ENCODE peak calls at places on chromosomes 11 and 22, in eight cellular contexts. K is B cell; A is EL; O is heart right ventricle; L is NCI-H226; D is activated effector memory CD4-positive, alpha-beta T cell treated with anti-CD3 and anti-CD28 coated beads, Interleukin-2, amount 50 U/mL, for 16 hours; B is T follicular helper cell; U is AG04450. N is an unnamed sample.
A peak's percentile ranks its signal among the peaks of the same experiment; 100 is the strongest.

GRCh38 chr22:25853078-25853477 is 111.1 kb downstream of the MYO18B start:
- DNase-seq in K (no peak), A (no peak), O (no peak), L (no peak), D (no peak), B (no peak), U (no peak), N (no peak)

GRCh38 chr22:26439559-26439958 is 10.5 kb downstream of the ASPHD2 start:
- DNase-seq in K (no peak), A (no peak), O (no peak), L (no peak), D (no peak), B (no peak), U (no peak), N (no peak)

GRCh38 chr22:48760481-48761238 is 1067.0 kb downstream of the BRD1 start:
- DNase-seq in K (no peak), A (no peak), O (no peak), L (no peak), D (peak; percentile 24), B (no peak), U (no peak), N (no peak)

GRCh38 chr22:29907753-29908515 is 25.0 kb downstream of the MTMR3 start:
- DNase-seq in K (no peak), A (peak; percentile 97), O (peak; percentile 76), L (peak; percentile 88), D (no peak), B (no peak), U (peak; percentile 96), N (peak; percentile 60)

GRCh38 chr11:117986981-117987495 is 844 bp downstream of the IL10RA start:
- DNase-seq in K (peak; percentile 61), A (no peak), O (no peak), L (peak; percentile 27), D (peak; percentile 87), B (peak; percentile 53), U (no peak), N (no peak)

GRCh38 chr11:64410396-64410718 is 51.4 kb downstream of the RPS6KA4 start:
- DNase-seq in K (no peak), A (no peak), O (no peak), L (no peak), D (no peak), B (no peak), U (no peak), N (no peak)

GRCh38 chr11:33534575-33534974 is 166.1 kb downstream of the C11orf91 start:
- DNase-seq in K (no peak), A (no peak), O (no peak), L (peak; percentile 42), D (no peak), B (no peak), U (no peak), N (no peak)

GRCh38 chr11:33185756-33186155 is 24.5 kb upstream of the CSTF3 start:
- DNase-seq in K (no peak), A (no peak), O (no peak), L (no peak), D (no peak), B (no peak), U (no peak), N (no peak)

GRCh38 chr11:1706634-1707400 is 9.8 kb downstream of the KRTAP5-6 start:
- DNase-seq in K (no peak), A (no peak), O (no peak), L (no peak), D (peak; percentile 61), B (no peak), U (no peak), N (no peak)

GRCh38 chr22:23632178-23632577 is at the start of gene DRICH1:
- DNase-seq in K (no peak), A (no peak), O (no peak), L (no peak), D (no peak), B (no peak), U (no peak), N (no peak)

GRCh38 chr11:93209476-93209875 is 11.7 kb upstream of the SLC36A4 start:
- DNase-seq in K (no peak), A (no peak), O (no peak), L (no peak), D (no peak), B (no peak), U (no peak), N (no peak)

GRCh38 chr11:57396744-57397143 is 6.3 kb upstream of the PRG2 start:
- DNase-seq in K (no peak), A (no peak), O (no peak), L (no peak), D (no peak), B (no peak), U (no peak), N (no peak)

GRCh38 chr11:111941963-111942362 is 4.8 kb downstream of the DIXDC1 start:
- DNase-seq in K (no peak), A (no peak), O (peak; percentile 62), L (peak; percentile 29), D (no peak), B (no peak), U (no peak), N (no peak)

GRCh38 chr11:9315078-9315688 is 790 bp upstream of the TMEM41B start:
- DNase-seq in K (no peak), A (no peak), O (no peak), L (no peak), D (no peak), B (no peak), U (no peak), N (peak; percentile 38)

GRCh38 chr22:32142600-32142999 is 16.5 kb downstream of the C22orf42 start:
- DNase-seq in K (no peak), A (no peak), O (no peak), L (no peak), D (no peak), B (no peak), U (no peak), N (no peak)

GRCh38 chr11:92978226-92979111 is 9.0 kb downstream of the MTNR1B start:
- DNase-seq in K (no peak), A (peak; percentile 24), O (peak; percentile 6), L (peak; percentile 48), D (no peak), B (no peak), U (no peak), N (peak; percentile 97)

GRCh38 chr11:32072872-32073661 is 17.8 kb upstream of the RCN1 start:
- DNase-seq in K (no peak), A (no peak), O (no peak), L (no peak), D (no peak), B (no peak), U (no peak), N (no peak)

GRCh38 chr11:8963569-8964323 is 496 bp downstream of the TMEM9B start:
- DNase-seq in K (no peak), A (peak; percentile 72), O (peak; percentile 75), L (peak; percentile 83), D (peak; percentile 91), B (peak; percentile 57), U (no peak), N (peak; percentile 47)

GRCh38 chr11:123183391-123184099 is 11.5 kb downstream of the CLMP start:
- DNase-seq in K (no peak), A (peak; percentile 50), O (no peak), L (no peak), D (no peak), B (no peak), U (no peak), N (no peak)

GRCh38 chr11:101188173-101188572 is 58.6 kb upstream of the PGR start:
- DNase-seq in K (no peak), A (no peak), O (no peak), L (no peak), D (no peak), B (no peak), U (no peak), N (no peak)

GRCh38 chr11:35177370-35177769 is 38.4 kb downstream of the CD44 start:
- DNase-seq in K (no peak), A (no peak), O (no peak), L (no peak), D (no peak), B (no peak), U (no peak), N (no peak)

GRCh38 chr11:22304337-22304961 is 33.7 kb upstream of the SLC17A6 start:
- DNase-seq in K (peak; percentile 14), A (peak; percentile 4), O (no peak), L (no peak), D (no peak), B (no peak), U (no peak), N (peak; percentile 17)

GRCh38 chr11:869399-870126 is 26.9 kb downstream of the TSPAN4 start:
- DNase-seq in K (no peak), A (no peak), O (no peak), L (no peak), D (no peak), B (no peak), U (no peak), N (no peak)

GRCh38 chr11:95035316-95035715 is 10.3 kb downstream of the KDM4E start:
- DNase-seq in K (no peak), A (no peak), O (no peak), L (no peak), D (no peak), B (no peak), U (no peak), N (peak; percentile 39)

GRCh38 chr22:19533049-19533626 is 8.9 kb upstream of the CLDN5 start:
- DNase-seq in K (no peak), A (no peak), O (no peak), L (no peak), D (peak; percentile 4), B (no peak), U (no peak), N (no peak)

GRCh38 chr11:2761131-2762030 is 61.6 kb upstream of the KCNQ1OT1 start:
- DNase-seq in K (no peak), A (no peak), O (peak; percentile 2), L (no peak), D (peak; percentile 41), B (no peak), U (no peak), N (no peak)

GRCh38 chr11:112175596-112175947 is 260 bp downstream of the BCO2 start:
- DNase-seq in K (no peak), A (no peak), O (no peak), L (no peak), D (no peak), B (no peak), U (no peak), N (no peak)

GRCh38 chr11:1567052-1567720 is 4.9 kb downstream of the DUSP8 start:
- DNase-seq in K (peak; percentile 29), A (no peak), O (no peak), L (no peak), D (peak; percentile 63), B (no peak), U (no peak), N (no peak)

GRCh38 chr11:22337571-22338464 is at the start of gene SLC17A6:
- DNase-seq in K (peak; percentile 5), A (no peak), O (peak; percentile 28), L (peak; percentile 32), D (no peak), B (no peak), U (no peak), N (no peak)

GRCh38 chr22:38782402-38783094 is 11.4 kb downstream of the DNAL4 start:
- DNase-seq in K (no peak), A (peak; percentile 56), O (no peak), L (peak; percentile 36), D (no peak), B (no peak), U (no peak), N (no peak)

GRCh38 chr11:115170133-115170815 is 333.9 kb downstream of the CADM1 start:
- DNase-seq in K (no peak), A (peak; percentile 4), O (no peak), L (no peak), D (no peak), B (no peak), U (no peak), N (no peak)

GRCh38 chr22:18059991-18060390 is 17.8 kb upstream of the PEX26 start:
- DNase-seq in K (no peak), A (no peak), O (no peak), L (no peak), D (no peak), B (no peak), U (no peak), N (no peak)

GRCh38 chr22:35538801-35539321 is 1.8 kb upstream of the RASD2 start:
- DNase-seq in K (peak; percentile 48), A (peak; percentile 41), O (no peak), L (no peak), D (peak; percentile 75), B (no peak), U (no peak), N (no peak)

GRCh38 chr11:112584674-112585073 is 324.0 kb upstream of the PLET1 start:
- DNase-seq in K (no peak), A (no peak), O (no peak), L (no peak), D (no peak), B (no peak), U (no peak), N (peak; percentile 7)